ENCODE peak calls at places on chromosomes 5 and 9, in four cellular contexts. D is HepG2, M is K562, S is GM12878. Q is an unnamed sample.

GRCh38 chr9:118882674-118883073 is 486.6 kb downstream of the BRINP1 start:
- DNase-seq in D (no peak), M (no peak), S (no peak), Q (no peak)

GRCh38 chr5:83645936-83646335 is 74.7 kb downstream of the HAPLN1 start:
- DNase-seq in M (no peak), S (no peak), D (no peak), Q (no peak)

GRCh38 chr5:76576468-76576867 is 46.7 kb downstream of the F2RL2 start:
- DNase-seq in M (no peak), D (no peak), S (no peak), Q (no peak)

GRCh38 chr5:53766683-53767082 is 206.2 kb downstream of the NDUFS4 start:
- DNase-seq in M (no peak), S (no peak), D (peak; percentile 6), Q (no peak)

GRCh38 chr9:7879551-7880245 is 80.1 kb upstream of the DMAC1 start:
- DNase-seq in S (no peak), D (no peak), M (no peak), Q (no peak)

GRCh38 chr9:128361296-128361980 is 9.7 kb upstream of the URM1 start:
- DNase-seq in D (no peak), S (no peak), M (no peak), Q (no peak)

GRCh38 chr5:179378441-179379271 is 33.4 kb upstream of the ADAMTS2 start:
- DNase-seq in D (no peak), S (no peak), M (no peak), Q (peak; percentile 15)

GRCh38 chr9:124281934-124282351 is 24.2 kb downstream of the NEK6 start:
- DNase-seq in M (no peak), S (no peak), D (peak; percentile 50), Q (no peak)

GRCh38 chr5:142981886-142982820 is 212.0 kb downstream of the ARHGAP26 start:
- DNase-seq in M (no peak), D (peak; percentile 92), S (no peak), Q (peak; percentile 43)

GRCh38 chr9:124602632-124603031 is 95.4 kb upstream of the NR5A1 start:
- DNase-seq in S (no peak), M (no peak), D (no peak), Q (no peak)

GRCh38 chr9:121622842-121623203 is 28.6 kb upstream of the DAB2IP start:
- DNase-seq in M (no peak), S (no peak), D (no peak), Q (no peak)

GRCh38 chr5:95955996-95956899 is 5.4 kb downstream of the ELL2 start:
- DNase-seq in D (no peak), M (no peak), S (no peak), Q (no peak)

GRCh38 chr9:94110821-94111252 is 26.6 kb downstream of the PTPDC1 start:
- DNase-seq in M (no peak), S (no peak), D (no peak), Q (no peak)

GRCh38 chr5:171953860-171954701 is 52.4 kb downstream of the FBXW11 start:
- DNase-seq in S (no peak), D (peak; percentile 62), M (peak; percentile 63), Q (no peak)
- H3K4me1 ChIP-seq in S (peaks cover 21% of the 10 kb centered on the region), D (peaks cover 62% of the 10 kb centered on the region), M (peaks cover 31% of the 10 kb centered on the region), Q (peaks cover 12% of the 10 kb centered on the region)

DNA sequence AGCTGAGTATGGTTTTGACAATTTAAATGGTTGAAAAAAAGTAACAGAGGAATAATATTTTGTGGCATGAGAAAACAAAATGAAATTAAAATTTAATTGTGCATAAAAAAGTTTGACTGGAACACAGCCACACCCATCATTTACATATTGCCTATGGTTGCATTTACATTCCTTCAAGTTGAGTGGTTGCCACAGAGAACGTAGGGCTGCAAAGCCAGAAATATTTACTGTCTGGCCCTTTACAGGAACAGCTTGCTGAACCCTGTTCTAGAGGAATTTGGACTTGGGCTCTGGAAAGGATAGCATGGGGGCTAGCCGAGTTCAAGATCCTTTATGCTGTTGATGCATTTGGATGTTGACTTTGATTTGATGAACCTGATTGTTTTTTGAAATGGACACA is 197.5 kb upstream of the CLINT1 start:
- DNase-seq in M (no peak), D (no peak), S (no peak), Q (no peak)
- TF ChIP-seq GABPA in M (no peak), D (no peak), S (no peak), Q (no peak)

DNA sequence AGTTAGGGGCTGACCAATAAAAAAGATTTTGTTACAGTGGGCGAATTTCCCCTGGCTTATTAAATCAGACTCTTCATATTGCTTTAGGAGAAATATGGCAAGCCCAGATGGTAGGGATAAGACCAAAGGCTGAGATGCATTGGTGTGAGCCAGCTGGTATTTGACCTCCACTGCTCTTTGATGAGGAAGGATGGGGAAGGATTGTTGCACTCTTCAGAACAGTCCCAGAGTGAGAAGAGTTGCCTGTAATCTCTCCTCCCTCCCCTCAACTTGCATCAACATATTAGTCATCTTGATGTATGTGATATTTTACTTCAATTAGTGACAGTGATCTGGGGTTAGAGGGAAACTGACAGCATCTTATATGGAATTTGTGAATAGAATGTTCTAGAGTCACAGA is 136.6 kb downstream of the ADAMTS12 start:
- DNase-seq in M (no peak), S (no peak), D (no peak), Q (no peak)
- TF ChIP-seq FOXM1 in M (no peak), S (no peak), D (no peak), Q (no peak)

GRCh38 chr5:78500028-78500427 is 139.6 kb downstream of the SCAMP1 start:
- DNase-seq in S (no peak), M (no peak), D (no peak), Q (no peak)

GRCh38 chr5:78496373-78496772 is 136.0 kb downstream of the SCAMP1 start:
- DNase-seq in D (peak; percentile 15), M (no peak), S (no peak), Q (no peak)

GRCh38 chr5:78495800-78496199 is 135.4 kb downstream of the SCAMP1 start:
- DNase-seq in S (no peak), D (no peak), M (no peak), Q (no peak)

GRCh38 chr5:78499485-78499884 is 139.1 kb downstream of the SCAMP1 start:
- DNase-seq in S (no peak), M (no peak), D (no peak), Q (no peak)

DNA sequence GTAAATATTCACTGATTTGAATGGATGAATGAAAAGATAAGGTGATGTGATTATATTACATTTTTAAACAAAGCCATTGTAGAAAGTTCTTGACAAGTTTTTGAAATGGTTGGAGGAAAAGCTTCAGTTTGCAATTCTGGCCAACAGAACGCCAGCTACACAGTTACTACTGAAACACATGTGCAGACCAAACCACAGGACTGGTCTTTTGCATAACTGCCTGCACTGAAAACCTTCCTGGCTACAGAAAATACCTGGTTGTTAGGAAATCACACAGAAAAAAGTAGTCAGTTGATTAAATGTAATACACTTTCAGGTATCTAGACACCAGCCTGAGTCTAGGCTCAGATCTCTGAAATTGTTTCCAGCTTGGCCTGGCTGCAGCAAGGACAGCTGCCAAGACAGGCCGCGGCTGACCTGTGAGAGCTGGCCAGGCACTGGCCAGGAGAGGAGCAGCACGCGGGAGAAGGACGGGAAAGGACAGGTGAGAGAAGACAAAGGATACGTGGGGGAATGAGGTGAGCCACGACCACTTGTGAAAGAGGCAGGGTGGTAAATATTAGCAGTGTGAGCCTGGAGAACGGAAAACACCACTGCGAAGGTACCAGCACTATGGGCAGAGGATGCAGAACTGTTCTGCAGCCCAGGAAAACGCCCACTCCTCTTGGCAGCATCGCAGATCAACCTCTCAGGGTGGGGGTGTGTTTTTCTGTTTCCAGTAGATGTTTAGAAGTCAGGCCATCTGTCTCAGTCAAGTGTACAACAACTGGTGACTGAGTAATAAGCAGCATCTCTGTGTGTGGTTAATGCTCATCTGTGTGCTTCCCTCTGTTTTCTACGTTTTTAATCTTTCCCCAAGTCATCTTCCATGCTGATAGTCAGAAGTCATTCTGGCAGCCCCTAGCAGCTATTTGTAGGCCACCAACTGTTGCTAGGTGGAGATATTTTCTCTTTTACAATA is 137.4 kb downstream of the SCAMP1 start:
- DNase-seq in M (no peak), D (no peak), S (no peak), Q (no peak)
- H3K4me1 ChIP-seq in M (peaks cover 9% of the 10 kb centered on the region), D (peaks cover 8% of the 10 kb centered on the region), S (peaks cover 27% of the 10 kb centered on the region), Q (peaks cover 34% of the 10 kb centered on the region)

GRCh38 chr5:36708996-36709395 is 102.6 kb downstream of the SLC1A3 start:
- DNase-seq in D (no peak), M (no peak), S (no peak), Q (no peak)
- TF ChIP-seq GABPA in D (no peak), M (no peak), S (no peak), Q (no peak)

DNA sequence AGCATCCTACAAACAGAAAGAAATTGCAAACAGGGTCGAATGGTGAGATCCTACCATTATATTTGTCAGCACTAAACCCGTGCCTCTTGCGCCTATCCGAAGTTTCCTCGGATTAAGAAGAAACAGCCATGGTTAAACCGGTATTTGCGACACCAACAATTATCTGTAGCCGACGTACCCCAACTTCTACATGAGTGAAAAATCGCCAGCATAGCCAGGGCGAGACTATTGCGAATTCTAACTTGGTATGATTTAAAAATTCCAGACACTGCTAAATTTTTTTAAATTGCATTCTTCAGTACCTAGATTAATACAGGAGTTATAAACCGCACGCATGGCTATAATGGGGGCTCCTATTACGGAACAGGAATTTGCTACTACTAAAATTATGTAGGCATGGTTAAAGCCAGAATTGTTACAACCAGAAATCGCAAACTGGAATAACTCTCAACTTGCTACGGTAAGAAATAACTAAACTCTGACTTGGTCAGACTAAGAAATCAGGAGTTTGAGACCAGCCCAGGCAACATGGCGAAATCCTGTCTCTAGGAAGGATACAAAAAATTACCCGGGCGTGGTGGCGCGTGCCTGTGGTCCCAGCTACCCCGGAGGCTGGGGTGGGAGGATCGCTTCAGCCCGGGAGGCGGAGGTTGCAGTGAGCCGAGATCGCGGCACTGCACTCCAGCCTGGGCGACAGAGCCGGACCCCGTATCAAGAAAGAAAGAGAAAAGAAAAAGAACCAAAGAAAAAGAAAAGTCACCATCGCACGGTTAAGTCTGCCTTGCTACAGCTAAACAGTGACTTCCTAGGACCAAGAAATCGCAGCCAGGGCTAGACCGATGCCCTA is 25.5 kb upstream of the ANXA2R start:
- DNase-seq in S (no peak), D (no peak), M (no peak), Q (no peak)
- TF ChIP-seq FOXM1 in S (no peak), D (no peak), M (no peak), Q (no peak)

DNA sequence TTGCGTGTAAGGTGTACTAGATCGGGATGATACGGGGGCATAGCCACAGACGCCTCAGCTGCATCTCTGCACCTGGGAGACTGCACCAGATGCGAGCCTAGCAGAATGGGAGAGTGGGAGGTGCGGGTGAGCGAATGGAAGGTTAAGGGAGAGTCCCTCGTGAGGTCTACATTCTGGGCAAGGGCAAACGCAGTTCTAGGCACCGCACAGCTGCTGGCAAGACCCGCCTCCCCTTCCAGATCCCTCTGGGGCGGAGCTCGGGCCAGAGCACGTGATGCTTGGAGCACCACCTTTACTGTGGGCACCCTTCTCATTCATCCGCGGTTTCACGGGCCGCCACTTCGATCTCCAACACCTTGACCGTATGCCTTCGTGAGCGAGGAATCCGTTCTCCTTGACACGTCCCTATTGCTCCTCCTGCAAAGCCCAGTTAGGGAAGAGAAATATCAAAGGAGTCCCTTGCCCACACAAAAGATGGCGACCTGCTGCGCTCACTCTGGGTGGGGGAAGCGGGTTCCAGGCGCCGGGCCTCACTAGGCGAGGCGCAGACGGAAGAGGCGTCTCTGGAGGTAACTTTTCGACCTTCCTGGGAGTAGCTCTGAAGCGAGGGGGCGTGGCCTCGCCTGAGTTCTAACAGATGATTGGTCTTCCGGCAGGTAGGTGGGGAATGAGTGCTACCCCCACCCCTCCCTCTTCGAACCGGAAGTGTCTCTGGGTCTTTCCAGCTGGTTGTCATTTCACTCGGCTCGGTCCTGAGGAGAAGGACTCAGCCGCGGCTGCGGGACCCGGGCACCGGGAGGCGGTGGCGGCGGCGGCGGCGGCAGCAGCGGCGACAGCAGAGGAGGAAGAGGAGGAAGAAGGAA is at the start of gene CPEB4:
- DNase-seq in M (peak; percentile 98), S (peak; percentile 99), D (peak; percentile 99), Q (peak; percentile 98)
- H3K4me1 ChIP-seq in M (peaks cover 47% of the 10 kb centered on the region), S (peaks cover 30% of the 10 kb centered on the region), D (peaks cover 48% of the 10 kb centered on the region), Q (peaks cover 16% of the 10 kb centered on the region)

Q was measured in SK-N-SH.